ENCODE peak calls at places on chromosome 1, in ten cellular contexts. Q is osteoblast; L is CD8-positive, alpha-beta memory T cell; J is A673; S is tibial artery; C is thoracic aorta; B is left lung; V is fibroblast of lung; X is HepG2; A is MM.1S. W is an unnamed sample. For H3K36me3 and H3K27me3, the result is how much of the 10 kb centered on the place peaks cover.

GRCh38 chr1:82030830-82031229 is 230.1 kb downstream of the ADGRL2 start:
- DNase-seq in Q (no peak), L (no peak), J (no peak), S (no peak), C (no peak), B (no peak), V (no peak), X (no peak), A (no peak), W (no peak)

GRCh38 chr1:85936470-85936869 is 220.1 kb downstream of the COL24A1 start:
- DNase-seq in Q (no peak), L (no peak), J (no peak), S (peak), C (no peak), B (no peak), V (no peak), X (no peak), A (no peak), W (no peak)

GRCh38 chr1:243645281-243645680 is 204.8 kb downstream of the AKT3 start:
- DNase-seq in Q (no peak), L (no peak), J (no peak), S (no peak), C (no peak), B (no peak), V (no peak), X (no peak), A (no peak), W (no peak)

GRCh38 chr1:213970193-213970592 is 17.6 kb upstream of the PROX1 start:
- DNase-seq in Q (no peak), L (no peak), J (no peak), S (no peak), C (no peak), B (no peak), V (no peak), X (no peak), A (no peak), W (no peak)

GRCh38 chr1:73914994-73915393 is 283.0 kb downstream of the LRRIQ3 start:
- DNase-seq in Q (no peak), L (no peak), J (no peak), S (no peak), C (no peak), B (no peak), V (no peak), X (no peak), A (no peak), W (no peak)

GRCh38 chr1:25568090-25568833 is 24.9 kb downstream of the LDLRAP1 start:
- DNase-seq in Q (peak), L (no peak), J (no peak), S (peak), C (peak), B (no peak), V (peak), X (no peak), A (no peak), W (peak)

GRCh38 chr1:18920931-18921330 is 18.6 kb upstream of the ALDH4A1 start:
- DNase-seq in Q (no peak), L (no peak), J (no peak), S (no peak), C (no peak), B (no peak), V (no peak), X (no peak), A (no peak), W (no peak)

GRCh38 chr1:173134029-173134428 is 73.1 kb downstream of the TNFSF4 start:
- DNase-seq in Q (peak), L (no peak), J (no peak), S (no peak), C (no peak), B (no peak), V (peak), X (no peak), A (no peak), W (no peak)

GRCh38 chr1:25494952-25495351 is 48.5 kb upstream of the LDLRAP1 start:
- DNase-seq in Q (no peak), L (no peak), J (no peak), S (no peak), C (no peak), B (no peak), V (no peak), X (no peak), A (no peak), W (no peak)

GRCh38 chr1:2935766-2936390 is 85.4 kb upstream of the ACTRT2 start:
- DNase-seq in Q (peak), L (no peak), J (no peak), S (no peak), C (no peak), B (peak), V (no peak), X (no peak), A (no peak), W (no peak)

GRCh38 chr1:206521694-206522402 is 14.5 kb downstream of the RASSF5 start:
- DNase-seq in Q (no peak), L (no peak), J (no peak), S (no peak), C (no peak), B (no peak), V (no peak), X (no peak), A (no peak), W (no peak)

GRCh38 chr1:25030674-25031589 is 100.9 kb upstream of the RUNX3 start:
- DNase-seq in Q (peak), L (peak), J (no peak), S (no peak), C (no peak), B (peak), V (no peak), X (no peak), A (no peak), W (no peak)

GRCh38 chr1:202034683-202035462 is 24.5 kb downstream of the ELF3 start:
- DNase-seq in Q (peak), L (no peak), J (peak), S (peak), C (peak), B (peak), V (peak), X (peak), A (peak), W (peak)

GRCh38 chr1:2637472-2637871 is 4.7 kb upstream of the MMEL1 start:
- DNase-seq in Q (peak), L (no peak), J (no peak), S (no peak), C (no peak), B (no peak), V (no peak), X (no peak), A (no peak), W (no peak)

DNA sequence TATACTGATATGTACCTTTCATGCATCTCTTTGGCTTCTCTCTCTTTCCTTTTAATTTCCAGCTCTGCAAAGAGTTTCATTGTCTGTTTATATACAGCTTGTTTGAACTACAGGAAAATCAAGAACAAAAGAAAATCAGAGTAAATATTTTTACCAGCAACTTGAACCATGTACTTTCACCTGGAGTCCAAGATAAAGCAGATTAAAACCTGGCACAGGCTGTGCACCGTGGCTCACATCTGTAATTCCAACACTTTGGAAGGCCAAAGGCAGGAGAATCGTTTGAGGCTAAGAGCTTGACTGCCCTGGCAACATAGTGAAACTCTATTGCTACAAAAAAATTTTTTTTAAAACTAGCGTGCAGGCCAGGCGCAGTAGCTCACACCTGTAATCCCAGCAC is 27.6 kb downstream of the DNAJC8 start:
- DNase-seq in Q (no peak), L (no peak), J (no peak), S (no peak), C (no peak), B (no peak), V (no peak), X (peak), A (no peak), W (no peak)
- H3K36me3 ChIP-seq in Q (half or more), L (half or more), J (half or more), S (half or more), C (half or more), B (half or more), V (under half), X (half or more), A (under half), W (under half)

DNA sequence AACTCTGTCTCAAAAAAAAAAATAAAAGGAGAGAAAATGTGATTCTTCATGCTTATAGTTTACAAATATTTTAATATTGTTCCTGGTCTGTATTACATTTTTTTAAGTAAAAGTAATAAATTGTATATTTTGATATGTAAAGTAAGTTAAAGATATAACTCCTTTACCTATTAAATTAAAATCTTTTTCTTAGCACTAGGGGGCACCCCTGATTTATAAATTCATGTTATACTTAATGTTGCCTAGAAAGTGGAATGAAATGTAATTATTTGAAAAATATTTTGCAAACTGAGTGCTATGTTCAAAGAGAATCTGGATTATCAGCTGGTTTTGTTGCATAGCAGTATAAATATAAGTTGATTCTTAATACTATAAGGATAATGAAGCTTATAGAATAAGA is 49.2 kb downstream of the RALGPS2 start:
- DNase-seq in Q (no peak), L (no peak), J (peak), S (no peak), C (no peak), B (no peak), V (peak), X (peak), A (peak), W (no peak)
- H3K4me3 ChIP-seq in Q (no peak), L (no peak), J (no peak), S (no peak), C (no peak), B (no peak), V (no peak), X (no peak), A (no peak), W (no peak)

GRCh38 chr1:112021263-112021662 is 31.8 kb upstream of the KCND3 start:
- DNase-seq in Q (no peak), L (no peak), J (no peak), S (no peak), C (no peak), B (no peak), V (no peak), X (no peak), A (no peak), W (peak)

GRCh38 chr1:112026018-112026417 is 36.5 kb upstream of the KCND3 start:
- DNase-seq in Q (no peak), L (no peak), J (no peak), S (no peak), C (no peak), B (no peak), V (no peak), X (no peak), A (no peak), W (no peak)

DNA sequence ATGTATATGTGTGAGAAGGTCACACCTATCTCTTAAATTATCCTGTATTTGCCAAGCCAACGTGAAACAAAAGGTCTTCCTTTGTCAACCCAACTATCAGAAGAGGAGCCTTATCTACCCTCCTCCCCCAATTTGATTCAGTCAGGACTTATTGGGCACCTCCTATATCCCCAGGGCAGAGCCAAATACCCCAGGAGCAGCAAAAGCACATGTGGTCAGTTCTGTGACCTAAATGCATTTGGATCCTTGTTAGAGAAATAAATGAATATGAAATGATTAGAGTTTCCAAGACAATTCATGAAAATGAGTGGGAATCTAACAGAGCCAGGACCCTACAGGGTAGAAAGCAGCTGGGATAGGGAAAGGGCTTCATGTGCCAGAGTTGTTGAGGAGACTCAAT is 37.0 kb upstream of the KCND3 start:
- DNase-seq in Q (no peak), L (no peak), J (no peak), S (no peak), C (no peak), B (no peak), V (no peak), X (no peak), A (no peak), W (no peak)
- H3K27me3 ChIP-seq in Q (under half), L (under half), J (half or more), S (under half), C (under half), B (under half), V (under half), X (under half), A (under half), W (under half)

DNA sequence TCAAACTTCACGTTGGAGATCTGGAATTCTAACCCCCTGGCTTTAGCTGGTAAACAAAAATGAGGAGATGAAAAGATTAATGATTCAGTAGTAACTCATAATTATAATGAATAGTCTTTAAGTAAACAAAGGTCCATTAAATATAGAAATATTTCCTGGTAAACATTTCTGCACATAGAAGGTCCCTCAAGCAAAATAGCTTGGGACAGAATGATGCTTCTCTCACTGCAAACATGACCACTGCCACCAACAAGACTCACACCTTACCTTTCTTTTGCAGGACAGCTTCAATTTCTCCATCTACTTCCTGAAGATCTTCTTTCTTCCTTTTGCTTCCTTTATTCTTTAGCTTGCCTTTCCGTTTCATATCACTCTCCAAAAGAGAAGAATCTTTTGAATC is 25.2 kb downstream of the NVL start:
- DNase-seq in Q (no peak), L (no peak), J (no peak), S (no peak), C (no peak), B (no peak), V (no peak), X (no peak), A (no peak), W (no peak)
- H3K36me3 ChIP-seq in Q (under half), L (under half), J (half or more), S (half or more), C (under half), B (half or more), V (under half), X (half or more), A (under half), W (under half)

GRCh38 chr1:113073457-113073950 is 506 bp downstream of the LRIG2 start:
- DNase-seq in Q (peak), L (no peak), J (no peak), S (peak), C (no peak), B (no peak), V (peak), X (peak), A (peak), W (peak)

GRCh38 chr1:113072757-113073456 is at the start of gene LRIG2:
- DNase-seq in Q (peak), L (peak), J (peak), S (peak), C (peak), B (peak), V (peak), X (peak), A (peak), W (peak)

GRCh38 chr1:113072141-113072756 is 749 bp upstream of the LRIG2 start:
- DNase-seq in Q (no peak), L (no peak), J (no peak), S (no peak), C (no peak), B (no peak), V (no peak), X (no peak), A (no peak), W (no peak)

GRCh38 chr1:113074237-113074636 is 1.2 kb downstream of the LRIG2 start:
- DNase-seq in Q (no peak), L (no peak), J (peak), S (no peak), C (no peak), B (no peak), V (no peak), X (no peak), A (no peak), W (peak)
- H3K4me3 ChIP-seq in Q (peak), L (peak), J (peak), S (peak), C (peak), B (peak), V (peak), X (peak), A (peak), W (peak)

GRCh38 chr1:181106479-181106878 is 18.0 kb downstream of the IER5 start:
- DNase-seq in Q (no peak), L (no peak), J (no peak), S (no peak), C (no peak), B (no peak), V (no peak), X (no peak), A (no peak), W (no peak)
- H3K27me3 ChIP-seq in Q (under half), L (under half), J (under half), S (under half), C (under half), B (under half), V (under half), X (under half), A (under half), W (half or more)

DNA sequence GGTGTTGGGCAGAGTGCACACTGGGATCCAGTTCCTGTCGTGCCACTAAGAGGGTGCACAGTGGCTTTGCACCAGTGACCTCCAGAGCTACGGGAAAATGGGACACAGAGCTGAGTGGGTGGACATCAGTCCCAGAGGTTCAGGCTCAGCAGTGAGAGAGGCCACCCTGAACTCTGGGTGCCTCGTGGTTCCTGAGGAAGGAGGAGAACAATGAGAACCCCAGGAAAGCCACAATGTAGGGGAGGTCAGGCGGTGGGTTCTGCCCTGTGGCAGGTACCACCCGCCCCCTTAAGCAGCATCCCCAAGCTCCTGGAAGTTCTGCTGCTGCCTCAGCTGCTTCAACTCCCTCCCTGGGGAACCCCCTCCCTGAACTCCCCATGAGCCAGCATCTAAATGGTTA is 112.2 kb downstream of the GRIK3 start:
- DNase-seq in Q (no peak), L (no peak), J (no peak), S (no peak), C (no peak), B (no peak), V (no peak), X (no peak), A (no peak), W (no peak)
- H3K36me3 ChIP-seq in Q (under half), L (under half), J (under half), S (under half), C (under half), B (under half), V (under half), X (under half), A (under half), W (under half)

DNA sequence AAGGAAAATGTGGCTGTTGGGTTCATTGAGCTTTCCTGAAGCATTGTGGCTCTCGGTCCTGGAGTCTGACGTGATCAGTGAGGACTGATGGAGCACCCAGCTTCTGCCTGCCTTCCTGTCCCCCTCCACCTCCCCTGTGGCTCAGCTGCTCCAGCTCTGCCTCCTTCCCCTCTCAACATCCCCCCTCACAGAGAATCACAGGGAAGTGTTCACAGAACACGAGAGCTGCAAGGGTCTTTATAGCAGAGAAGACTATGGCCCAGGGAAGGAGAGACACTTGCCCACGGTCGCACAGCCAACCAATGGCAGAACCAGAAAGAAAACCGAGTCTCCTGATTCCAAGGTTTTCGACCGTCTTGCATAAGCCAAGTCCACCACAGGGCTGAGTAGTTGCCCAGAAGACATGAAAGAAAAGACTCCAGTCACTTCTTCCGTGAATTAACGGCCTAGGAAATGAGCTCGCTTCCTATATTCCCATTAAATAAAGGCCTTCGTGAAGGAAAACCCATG is 2.3 kb upstream of the MYOC start:
- DNase-seq in Q (no peak), L (no peak), J (no peak), S (no peak), C (no peak), B (no peak), V (no peak), X (no peak), A (no peak), W (no peak)
- H3K4me3 ChIP-seq in Q (peak), L (no peak), J (no peak), S (no peak), C (peak), B (no peak), V (no peak), X (no peak), A (no peak), W (no peak)

GRCh38 chr1:205054013-205054412 is 11.0 kb downstream of the CNTN2 start:
- DNase-seq in Q (no peak), L (no peak), J (no peak), S (no peak), C (no peak), B (no peak), V (no peak), X (no peak), A (no peak), W (peak)

GRCh38 chr1:205056188-205056611 is 13.2 kb downstream of the CNTN2 start:
- DNase-seq in Q (no peak), L (no peak), J (no peak), S (no peak), C (no peak), B (peak), V (no peak), X (no peak), A (no peak), W (peak)

GRCh38 chr1:205052689-205053088 is 9.7 kb downstream of the CNTN2 start:
- DNase-seq in Q (no peak), L (no peak), J (no peak), S (no peak), C (no peak), B (peak), V (no peak), X (no peak), A (no peak), W (no peak)

GRCh38 chr1:205056956-205057568 is 14.1 kb downstream of the CNTN2 start:
- DNase-seq in Q (peak), L (no peak), J (no peak), S (no peak), C (no peak), B (peak), V (no peak), X (no peak), A (no peak), W (no peak)

DNA sequence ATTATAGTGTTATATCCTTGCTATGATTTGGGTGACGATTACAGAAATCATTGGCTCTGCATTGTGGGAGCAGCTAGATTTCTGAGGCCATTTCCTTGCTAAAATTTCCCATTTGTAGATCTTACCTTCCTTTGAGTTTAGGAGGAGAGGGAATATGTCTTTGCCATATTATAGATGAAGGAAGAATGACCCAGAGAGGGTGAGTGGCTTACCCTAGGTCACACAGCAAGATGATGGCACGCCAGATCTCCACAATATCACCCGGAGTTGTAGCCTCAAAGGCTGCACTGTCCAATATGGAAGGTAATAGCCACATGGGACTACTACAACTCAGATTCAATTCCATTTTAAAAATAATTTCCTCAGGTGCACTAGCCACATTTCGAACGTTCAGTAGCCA is 10.3 kb downstream of the CNTN2 start:
- DNase-seq in Q (no peak), L (no peak), J (no peak), S (no peak), C (no peak), B (no peak), V (no peak), X (no peak), A (no peak), W (no peak)
- H3K27me3 ChIP-seq in Q (under half), L (under half), J (under half), S (under half), C (under half), B (under half), V (under half), X (half or more), A (half or more), W (under half)

GRCh38 chr1:150346316-150346715 is 17.6 kb upstream of the RPRD2 start:
- DNase-seq in Q (no peak), L (no peak), J (no peak), S (no peak), C (no peak), B (no peak), V (no peak), X (no peak), A (no peak), W (no peak)
- H3K36me3 ChIP-seq in Q (half or more), L (under half), J (half or more), S (half or more), C (half or more), B (half or more), V (under half), X (half or more), A (under half), W (under half)

W was measured in H7.